ENCODE peak calls at places on chromosome 1, in seven cellular contexts. One of them, this sample, is unnamed.

GRCh38 chr1:23799570-23800395 is 771 bp downstream of the GALE start:
- DNase-seq in A549: peak
- DNase-seq in pancreas: peak
- DNase-seq in suprapubic skin: peak
- DNase-seq in left ventricle myocardium inferior: peak
- DNase-seq in tibial artery: peak
- DNase-seq in CD8-positive, alpha-beta T cell: peak
- DNase-seq in this sample: peak

GRCh38 chr1:22121421-22121911 is 21.4 kb downstream of the WNT4 start:
- DNase-seq in suprapubic skin: no peak
- DNase-seq in left ventricle myocardium inferior: no peak
- DNase-seq in CD8-positive, alpha-beta T cell: no peak
- DNase-seq in tibial artery: no peak
- DNase-seq in A549: no peak
- DNase-seq in pancreas: no peak
- DNase-seq in this sample: no peak

GRCh38 chr1:22611530-22611947 is 24.9 kb upstream of the C1QA start:
- DNase-seq in tibial artery: no peak
- DNase-seq in A549: no peak
- DNase-seq in left ventricle myocardium inferior: peak
- DNase-seq in pancreas: peak
- DNase-seq in suprapubic skin: no peak
- DNase-seq in CD8-positive, alpha-beta T cell: no peak
- DNase-seq in this sample: no peak

GRCh38 chr1:44820328-44820944 is 12.1 kb downstream of the BTBD19 start:
- DNase-seq in CD8-positive, alpha-beta T cell: no peak
- DNase-seq in pancreas: peak
- DNase-seq in suprapubic skin: peak
- DNase-seq in A549: no peak
- DNase-seq in tibial artery: peak
- DNase-seq in left ventricle myocardium inferior: no peak
- DNase-seq in this sample: no peak

GRCh38 chr1:43519287-43519686 is 11.4 kb upstream of the PTPRF start:
- DNase-seq in tibial artery: no peak
- DNase-seq in suprapubic skin: no peak
- DNase-seq in pancreas: no peak
- DNase-seq in A549: no peak
- DNase-seq in CD8-positive, alpha-beta T cell: no peak
- DNase-seq in left ventricle myocardium inferior: no peak
- DNase-seq in this sample: no peak

GRCh38 chr1:84936116-84936810 is 43.3 kb upstream of the LPAR3 start:
- DNase-seq in left ventricle myocardium inferior: no peak
- DNase-seq in pancreas: no peak
- DNase-seq in tibial artery: no peak
- DNase-seq in CD8-positive, alpha-beta T cell: peak
- DNase-seq in suprapubic skin: no peak
- DNase-seq in A549: peak
- DNase-seq in this sample: no peak

GRCh38 chr1:21783679-21784603 is 992 bp upstream of the USP48 start:
- DNase-seq in pancreas: peak
- DNase-seq in A549: peak
- DNase-seq in suprapubic skin: no peak
- DNase-seq in tibial artery: no peak
- DNase-seq in CD8-positive, alpha-beta T cell: no peak
- DNase-seq in left ventricle myocardium inferior: no peak
- DNase-seq in this sample: peak

GRCh38 chr1:244273845-244274619 is 177.7 kb downstream of the ADSS2 start:
- DNase-seq in suprapubic skin: no peak
- DNase-seq in left ventricle myocardium inferior: peak
- DNase-seq in A549: peak
- DNase-seq in pancreas: no peak
- DNase-seq in CD8-positive, alpha-beta T cell: no peak
- DNase-seq in tibial artery: peak
- DNase-seq in this sample: peak

GRCh38 chr1:34842952-34843371 is 16.6 kb downstream of the SMIM12 start:
- DNase-seq in pancreas: no peak
- DNase-seq in CD8-positive, alpha-beta T cell: no peak
- DNase-seq in tibial artery: no peak
- DNase-seq in A549: no peak
- DNase-seq in suprapubic skin: no peak
- DNase-seq in left ventricle myocardium inferior: no peak
- DNase-seq in this sample: no peak

DNA sequence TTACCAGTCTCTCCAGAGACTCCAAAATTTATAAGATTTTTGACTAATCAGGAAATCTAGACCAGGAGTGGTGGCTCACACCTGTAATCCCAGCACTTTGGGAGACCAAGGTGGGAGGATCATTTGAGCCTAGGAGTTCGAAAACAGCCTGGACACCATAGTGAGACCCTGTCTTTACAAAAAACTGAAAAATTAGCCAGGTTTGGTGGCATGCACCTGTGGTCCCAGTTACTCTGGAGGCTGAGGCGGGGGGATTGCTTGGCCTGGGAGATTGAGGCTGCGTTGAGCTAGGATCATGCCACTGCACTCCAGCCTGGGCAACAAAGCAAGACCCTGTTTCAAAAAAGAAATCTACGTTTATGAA is 10.0 kb downstream of the ATP8B2 start:
- DNase-seq in pancreas: no peak
- DNase-seq in suprapubic skin: no peak
- DNase-seq in CD8-positive, alpha-beta T cell: no peak
- DNase-seq in A549: no peak
- DNase-seq in left ventricle myocardium inferior: no peak
- DNase-seq in tibial artery: no peak
- DNase-seq in this sample: no peak
- H3K27ac ChIP-seq in pancreas: no peak
- H3K27ac ChIP-seq in suprapubic skin: no peak
- H3K27ac ChIP-seq in CD8-positive, alpha-beta T cell: no peak
- H3K27ac ChIP-seq in A549: no peak
- H3K27ac ChIP-seq in left ventricle myocardium inferior: no peak
- H3K27ac ChIP-seq in tibial artery: peak
- H3K27ac ChIP-seq in this sample: no peak

GRCh38 chr1:201496296-201496690 is 10.6 kb downstream of the CSRP1 start:
- DNase-seq in tibial artery: no peak
- DNase-seq in CD8-positive, alpha-beta T cell: no peak
- DNase-seq in suprapubic skin: no peak
- DNase-seq in A549: no peak
- DNase-seq in left ventricle myocardium inferior: no peak
- DNase-seq in pancreas: no peak
- DNase-seq in this sample: no peak
- H3K4me3 ChIP-seq in tibial artery: peak
- H3K4me3 ChIP-seq in CD8-positive, alpha-beta T cell: no peak
- H3K4me3 ChIP-seq in suprapubic skin: peak
- H3K4me3 ChIP-seq in A549: no peak
- H3K4me3 ChIP-seq in left ventricle myocardium inferior: peak
- H3K4me3 ChIP-seq in pancreas: no peak
- H3K4me3 ChIP-seq in this sample: no peak

DNA sequence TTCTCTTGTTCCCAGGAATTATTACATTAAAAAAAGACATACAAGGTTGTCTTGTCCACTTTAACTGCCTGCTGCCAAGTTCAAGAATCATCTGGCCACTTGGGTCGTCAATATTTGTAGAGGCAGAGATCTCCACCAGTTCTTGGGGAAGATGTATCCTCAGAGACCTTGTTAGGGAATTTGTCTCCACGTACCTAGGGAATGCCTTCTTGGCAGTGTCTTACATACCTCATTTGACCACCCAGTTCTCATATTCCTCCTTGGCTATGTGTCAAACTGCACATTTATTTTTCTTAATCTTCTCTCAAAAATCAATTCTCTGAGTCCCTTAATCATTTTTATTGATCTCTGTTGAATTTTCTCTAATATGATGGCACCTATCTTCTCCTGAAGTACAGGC is 266.0 kb downstream of the SPATA17 start:
- DNase-seq in suprapubic skin: no peak
- DNase-seq in pancreas: no peak
- DNase-seq in CD8-positive, alpha-beta T cell: no peak
- DNase-seq in left ventricle myocardium inferior: no peak
- DNase-seq in A549: no peak
- DNase-seq in tibial artery: no peak
- DNase-seq in this sample: no peak
- H3K27ac ChIP-seq in suprapubic skin: no peak
- H3K27ac ChIP-seq in pancreas: no peak
- H3K27ac ChIP-seq in CD8-positive, alpha-beta T cell: no peak
- H3K27ac ChIP-seq in left ventricle myocardium inferior: no peak
- H3K27ac ChIP-seq in A549: no peak
- H3K27ac ChIP-seq in tibial artery: no peak
- H3K27ac ChIP-seq in this sample: no peak

GRCh38 chr1:246659594-246660140 is 64.5 kb upstream of the SCCPDH start:
- DNase-seq in CD8-positive, alpha-beta T cell: no peak
- DNase-seq in suprapubic skin: no peak
- DNase-seq in pancreas: no peak
- DNase-seq in left ventricle myocardium inferior: no peak
- DNase-seq in A549: no peak
- DNase-seq in tibial artery: no peak
- DNase-seq in this sample: no peak

GRCh38 chr1:246658567-246658966 is 65.6 kb upstream of the SCCPDH start:
- DNase-seq in suprapubic skin: no peak
- DNase-seq in A549: no peak
- DNase-seq in tibial artery: no peak
- DNase-seq in pancreas: no peak
- DNase-seq in left ventricle myocardium inferior: no peak
- DNase-seq in CD8-positive, alpha-beta T cell: no peak
- DNase-seq in this sample: no peak

GRCh38 chr1:246661451-246661850 is 62.8 kb upstream of the SCCPDH start:
- DNase-seq in suprapubic skin: no peak
- DNase-seq in tibial artery: no peak
- DNase-seq in pancreas: no peak
- DNase-seq in A549: no peak
- DNase-seq in CD8-positive, alpha-beta T cell: no peak
- DNase-seq in left ventricle myocardium inferior: no peak
- DNase-seq in this sample: no peak
- H3K4me3 ChIP-seq in suprapubic skin: no peak
- H3K4me3 ChIP-seq in tibial artery: no peak
- H3K4me3 ChIP-seq in pancreas: no peak
- H3K4me3 ChIP-seq in A549: no peak
- H3K4me3 ChIP-seq in CD8-positive, alpha-beta T cell: no peak
- H3K4me3 ChIP-seq in left ventricle myocardium inferior: no peak
- H3K4me3 ChIP-seq in this sample: no peak

This sample was measured in left lung.